ENCODE peak calls at places on chromosomes 3 and 15, in four cellular contexts. One of them, this sample, is unnamed.

GRCh38 chr15:96336643-96337353 is 6.3 kb downstream of the NR2F2 start:
- DNase-seq in NCI-H2171 treated with DMSO at 0.1 percent for 48 hours: no peak
- DNase-seq in ureter: peak
- DNase-seq in HFFc6: no peak
- DNase-seq in this sample: peak

GRCh38 chr3:108414007-108414406 is 96.4 kb downstream of the MYH15 start:
- DNase-seq in NCI-H2171 treated with DMSO at 0.1 percent for 48 hours: no peak
- DNase-seq in ureter: no peak
- DNase-seq in HFFc6: peak
- DNase-seq in this sample: no peak

GRCh38 chr15:76756371-76756770 is 148.8 kb downstream of the SCAPER start:
- DNase-seq in NCI-H2171 treated with DMSO at 0.1 percent for 48 hours: no peak
- DNase-seq in ureter: no peak
- DNase-seq in HFFc6: peak
- DNase-seq in this sample: no peak

GRCh38 chr15:64844576-64845140 is 2.9 kb downstream of the PLEKHO2 start:
- DNase-seq in NCI-H2171 treated with DMSO at 0.1 percent for 48 hours: no peak
- DNase-seq in ureter: no peak
- DNase-seq in HFFc6: no peak
- DNase-seq in this sample: no peak

GRCh38 chr15:27821273-27821672 is 277.8 kb downstream of the OCA2 start:
- DNase-seq in NCI-H2171 treated with DMSO at 0.1 percent for 48 hours: no peak
- DNase-seq in ureter: no peak
- DNase-seq in HFFc6: no peak
- DNase-seq in this sample: no peak

GRCh38 chr3:168620854-168621253 is 525.1 kb upstream of the GOLIM4 start:
- DNase-seq in NCI-H2171 treated with DMSO at 0.1 percent for 48 hours: peak
- DNase-seq in ureter: no peak
- DNase-seq in HFFc6: no peak
- DNase-seq in this sample: no peak

GRCh38 chr15:68203956-68204355 is 1.2 kb downstream of the CALML4 start:
- DNase-seq in NCI-H2171 treated with DMSO at 0.1 percent for 48 hours: no peak
- DNase-seq in ureter: no peak
- DNase-seq in HFFc6: no peak
- DNase-seq in this sample: no peak

GRCh38 chr3:63387568-63387967 is 109.5 kb downstream of the SYNPR start:
- DNase-seq in NCI-H2171 treated with DMSO at 0.1 percent for 48 hours: no peak
- DNase-seq in ureter: no peak
- DNase-seq in HFFc6: peak
- DNase-seq in this sample: no peak

GRCh38 chr15:83475551-83475950 is 28.4 kb downstream of the SH3GL3 start:
- DNase-seq in NCI-H2171 treated with DMSO at 0.1 percent for 48 hours: no peak
- DNase-seq in ureter: no peak
- DNase-seq in HFFc6: peak
- DNase-seq in this sample: no peak

GRCh38 chr3:69999191-70000027 is at the start of gene SAMMSON:
- DNase-seq in NCI-H2171 treated with DMSO at 0.1 percent for 48 hours: no peak
- DNase-seq in ureter: no peak
- DNase-seq in HFFc6: peak
- DNase-seq in this sample: no peak

GRCh38 chr3:11563159-11563558 is 80.6 kb downstream of the VGLL4 start:
- DNase-seq in NCI-H2171 treated with DMSO at 0.1 percent for 48 hours: no peak
- DNase-seq in ureter: no peak
- DNase-seq in HFFc6: no peak
- DNase-seq in this sample: no peak

GRCh38 chr3:1824359-1824758 is 274.3 kb upstream of the CNTN4 start:
- DNase-seq in NCI-H2171 treated with DMSO at 0.1 percent for 48 hours: no peak
- DNase-seq in ureter: no peak
- DNase-seq in HFFc6: no peak
- DNase-seq in this sample: no peak

GRCh38 chr3:11379824-11380281 is 107.7 kb downstream of the ATG7 start:
- DNase-seq in NCI-H2171 treated with DMSO at 0.1 percent for 48 hours: no peak
- DNase-seq in ureter: no peak
- DNase-seq in HFFc6: no peak
- DNase-seq in this sample: no peak

GRCh38 chr3:39125837-39126500 is 18.5 kb downstream of the TTC21A start:
- DNase-seq in NCI-H2171 treated with DMSO at 0.1 percent for 48 hours: no peak
- DNase-seq in ureter: no peak
- DNase-seq in HFFc6: peak
- DNase-seq in this sample: no peak

GRCh38 chr15:74773731-74774252 is 8.1 kb upstream of the CSK start:
- DNase-seq in NCI-H2171 treated with DMSO at 0.1 percent for 48 hours: no peak
- DNase-seq in ureter: no peak
- DNase-seq in HFFc6: no peak
- DNase-seq in this sample: no peak

GRCh38 chr3:66335671-66336070 is 114.9 kb downstream of the SLC25A26 start:
- DNase-seq in NCI-H2171 treated with DMSO at 0.1 percent for 48 hours: no peak
- DNase-seq in ureter: no peak
- DNase-seq in HFFc6: no peak
- DNase-seq in this sample: no peak

GRCh38 chr3:28406241-28406640 is 57.6 kb upstream of the AZI2 start:
- DNase-seq in NCI-H2171 treated with DMSO at 0.1 percent for 48 hours: no peak
- DNase-seq in ureter: no peak
- DNase-seq in HFFc6: no peak
- DNase-seq in this sample: no peak

GRCh38 chr15:68075764-68076385 is 21.8 kb downstream of the PIAS1 start:
- DNase-seq in NCI-H2171 treated with DMSO at 0.1 percent for 48 hours: no peak
- DNase-seq in ureter: no peak
- DNase-seq in HFFc6: no peak
- DNase-seq in this sample: no peak

GRCh38 chr3:9809615-9810356 is at the start of gene TTLL3:
- DNase-seq in NCI-H2171 treated with DMSO at 0.1 percent for 48 hours: peak
- DNase-seq in ureter: peak
- DNase-seq in HFFc6: peak
- DNase-seq in this sample: peak

GRCh38 chr3:153087595-153088566 is 74.1 kb upstream of the RAP2B start:
- DNase-seq in NCI-H2171 treated with DMSO at 0.1 percent for 48 hours: no peak
- DNase-seq in ureter: no peak
- DNase-seq in HFFc6: peak
- DNase-seq in this sample: no peak

GRCh38 chr3:41819200-41819599 is 142.7 kb downstream of the ULK4 start:
- DNase-seq in NCI-H2171 treated with DMSO at 0.1 percent for 48 hours: peak
- DNase-seq in ureter: no peak
- DNase-seq in HFFc6: no peak
- DNase-seq in this sample: no peak

GRCh38 chr3:37136067-37136466 is 38.3 kb downstream of the LRRFIP2 start:
- DNase-seq in NCI-H2171 treated with DMSO at 0.1 percent for 48 hours: no peak
- DNase-seq in ureter: no peak
- DNase-seq in HFFc6: no peak
- DNase-seq in this sample: no peak

GRCh38 chr3:27746838-27747237 is 24.7 kb upstream of the EOMES start:
- DNase-seq in NCI-H2171 treated with DMSO at 0.1 percent for 48 hours: peak
- DNase-seq in ureter: no peak
- DNase-seq in HFFc6: no peak
- DNase-seq in this sample: no peak

GRCh38 chr3:152127058-152127457 is 141.7 kb upstream of the MBNL1 start:
- DNase-seq in NCI-H2171 treated with DMSO at 0.1 percent for 48 hours: no peak
- DNase-seq in ureter: no peak
- DNase-seq in HFFc6: no peak
- DNase-seq in this sample: no peak

GRCh38 chr3:72041531-72041930 is 256.6 kb upstream of the PROK2 start:
- DNase-seq in NCI-H2171 treated with DMSO at 0.1 percent for 48 hours: peak
- DNase-seq in ureter: peak
- DNase-seq in HFFc6: no peak
- DNase-seq in this sample: no peak

GRCh38 chr3:31610700-31611275 is 78.1 kb downstream of the STT3B start:
- DNase-seq in NCI-H2171 treated with DMSO at 0.1 percent for 48 hours: no peak
- DNase-seq in ureter: no peak
- DNase-seq in HFFc6: peak
- DNase-seq in this sample: no peak

GRCh38 chr3:17094551-17094950 is 209.8 kb downstream of the PLCL2 start:
- DNase-seq in NCI-H2171 treated with DMSO at 0.1 percent for 48 hours: no peak
- DNase-seq in ureter: no peak
- DNase-seq in HFFc6: no peak
- DNase-seq in this sample: no peak

GRCh38 chr3:67384790-67385397 is 269.5 kb downstream of the SUCLG2 start:
- DNase-seq in NCI-H2171 treated with DMSO at 0.1 percent for 48 hours: no peak
- DNase-seq in ureter: no peak
- DNase-seq in HFFc6: no peak
- DNase-seq in this sample: no peak

GRCh38 chr15:44157679-44158078 is 37.4 kb downstream of the FRMD5 start:
- DNase-seq in NCI-H2171 treated with DMSO at 0.1 percent for 48 hours: no peak
- DNase-seq in ureter: no peak
- DNase-seq in HFFc6: peak
- DNase-seq in this sample: no peak

GRCh38 chr3:106824856-106825255 is 552.4 kb upstream of the CCDC54 start:
- DNase-seq in NCI-H2171 treated with DMSO at 0.1 percent for 48 hours: no peak
- DNase-seq in ureter: no peak
- DNase-seq in HFFc6: peak
- DNase-seq in this sample: no peak

GRCh38 chr3:136396916-136397315 is 146.8 kb downstream of the PCCB start:
- DNase-seq in NCI-H2171 treated with DMSO at 0.1 percent for 48 hours: no peak
- DNase-seq in ureter: no peak
- DNase-seq in HFFc6: peak
- DNase-seq in this sample: no peak

GRCh38 chr3:138673641-138674040 is 65.1 kb downstream of the FAIM start:
- DNase-seq in NCI-H2171 treated with DMSO at 0.1 percent for 48 hours: no peak
- DNase-seq in ureter: no peak
- DNase-seq in HFFc6: peak
- DNase-seq in this sample: no peak

GRCh38 chr3:20773320-20773984 is 587.4 kb upstream of the SGO1 start:
- DNase-seq in NCI-H2171 treated with DMSO at 0.1 percent for 48 hours: no peak
- DNase-seq in ureter: no peak
- DNase-seq in HFFc6: no peak
- DNase-seq in this sample: no peak

GRCh38 chr3:21551019-21551418 is 200.0 kb downstream of the ZNF385D start:
- DNase-seq in NCI-H2171 treated with DMSO at 0.1 percent for 48 hours: no peak
- DNase-seq in ureter: no peak
- DNase-seq in HFFc6: peak
- DNase-seq in this sample: no peak

GRCh38 chr3:123446610-123447109 is 2.2 kb downstream of the ADCY5 start:
- DNase-seq in NCI-H2171 treated with DMSO at 0.1 percent for 48 hours: no peak
- DNase-seq in ureter: no peak
- DNase-seq in HFFc6: no peak
- DNase-seq in this sample: no peak

GRCh38 chr3:43286115-43286885 is at the start of gene SNRK:
- DNase-seq in NCI-H2171 treated with DMSO at 0.1 percent for 48 hours: peak
- DNase-seq in ureter: peak
- DNase-seq in HFFc6: peak
- DNase-seq in this sample: peak

GRCh38 chr15:67024322-67024997 is 40.9 kb upstream of the SMAD3 start:
- DNase-seq in NCI-H2171 treated with DMSO at 0.1 percent for 48 hours: peak
- DNase-seq in ureter: peak
- DNase-seq in HFFc6: peak
- DNase-seq in this sample: peak

GRCh38 chr3:12582730-12583129 is 25.8 kb downstream of the MKRN2 start:
- DNase-seq in NCI-H2171 treated with DMSO at 0.1 percent for 48 hours: no peak
- DNase-seq in ureter: no peak
- DNase-seq in HFFc6: no peak
- DNase-seq in this sample: no peak